ENCODE peak calls at places on chromosomes 11 and 22, in eight cellular contexts. T, Q, Y, F, L, U, O and S are unnamed samples.

GRCh38 chr11:78659326-78660319 is 85.0 kb upstream of the NARS2 start:
- DNase-seq in T (no peak), Q (no peak), Y (no peak), F (no peak), L (no peak), U (no peak), O (no peak), S (no peak)

GRCh38 chr11:65500262-65501004 is 1.6 kb downstream of the MALAT1 start:
- DNase-seq in T (no peak), Q (no peak), Y (no peak), F (peak; percentile 59), L (peak; percentile 65), U (no peak), O (peak; percentile 78), S (no peak)

GRCh38 chr22:22930571-22931556 is 43.2 kb downstream of the IGLL5 start:
- DNase-seq in T (no peak), Q (no peak), Y (no peak), F (no peak), L (no peak), U (no peak), O (no peak), S (no peak)

GRCh38 chr22:19663286-19663815 is 51.0 kb upstream of the SEPTIN5 start:
- DNase-seq in T (no peak), Q (no peak), Y (no peak), F (peak; percentile 56), L (peak; percentile 90), U (no peak), O (no peak), S (no peak)

GRCh38 chr11:61134801-61135257 is 26.4 kb downstream of the VPS37C start:
- DNase-seq in T (no peak), Q (no peak), Y (no peak), F (no peak), L (no peak), U (no peak), O (peak; percentile 52), S (no peak)

GRCh38 chr22:27850000-27850465 is 48.5 kb upstream of the MN1 start:
- DNase-seq in T (no peak), Q (no peak), Y (no peak), F (no peak), L (peak; percentile 74), U (no peak), O (peak; percentile 70), S (no peak)

GRCh38 chr11:128342511-128343133 is 244.7 kb downstream of the ETS1 start:
- DNase-seq in T (peak; percentile 15), Q (peak; percentile 59), Y (no peak), F (peak; percentile 41), L (peak; percentile 88), U (no peak), O (peak; percentile 72), S (no peak)

GRCh38 chr11:61771995-61772455 is 19.6 kb downstream of the MYRF start:
- DNase-seq in T (no peak), Q (no peak), Y (no peak), F (no peak), L (no peak), U (no peak), O (no peak), S (no peak)

GRCh38 chr11:2459016-2459725 is 14.4 kb downstream of the KCNQ1 start:
- DNase-seq in T (no peak), Q (no peak), Y (no peak), F (no peak), L (no peak), U (no peak), O (no peak), S (no peak)